ENCODE peak calls at places on chromosomes 2 and 18, in four cellular contexts. F is H1, L is IMR-90, Q is H9. J is an unnamed sample.
A peak's percentile ranks its signal among the peaks of the same experiment; 100 is the strongest.

GRCh38 chr2:233846387-233847247 is 7.7 kb downstream of the HJURP start:
- DNase-seq in F (no peak), L (no peak), Q (no peak), J (no peak)

GRCh38 chr2:233453916-233454315 is 99.6 kb downstream of the DGKD start:
- DNase-seq in F (no peak), L (no peak), Q (no peak), J (no peak)

GRCh38 chr2:156918410-156918809 is 339.1 kb upstream of the GALNT5 start:
- DNase-seq in F (peak; percentile 13), L (peak; percentile 18), Q (no peak), J (peak; percentile 90)

GRCh38 chr2:165016772-165017411 is 61.6 kb upstream of the SLC38A11 start:
- DNase-seq in F (no peak), L (peak; percentile 65), Q (peak; percentile 46), J (peak; percentile 73)

GRCh38 chr2:135853401-135853800 is 16.4 kb upstream of the LCT start:
- DNase-seq in F (no peak), L (no peak), Q (no peak), J (no peak)

GRCh38 chr2:238700122-238700457 is 147.8 kb upstream of the TWIST2 start:
- DNase-seq in F (no peak), L (peak; percentile 64), Q (no peak), J (no peak)

GRCh38 chr2:224331698-224332097 is 70.2 kb downstream of the FAM124B start:
- DNase-seq in F (no peak), L (no peak), Q (no peak), J (no peak)

GRCh38 chr2:189022002-189022401 is 47.8 kb downstream of the COL3A1 start:
- DNase-seq in F (no peak), L (peak; percentile 93), Q (no peak), J (no peak)

GRCh38 chr2:132701810-132702209 is 31.8 kb upstream of the LYPD1 start:
- DNase-seq in F (no peak), L (peak; percentile 77), Q (no peak), J (no peak)

GRCh38 chr18:73979742-73980141 is 167.9 kb downstream of the FBXO15 start:
- DNase-seq in F (no peak), L (peak; percentile 84), Q (no peak), J (peak; percentile 27)

GRCh38 chr18:68666316-68666715 is 48.6 kb downstream of the TMX3 start:
- DNase-seq in F (no peak), L (no peak), Q (no peak), J (no peak)

GRCh38 chr18:13218376-13219011 is at the start of gene LDLRAD4:
- DNase-seq in F (no peak), L (no peak), Q (peak; percentile 53), J (peak; percentile 60)

GRCh38 chr2:48902521-48902920 is 147.0 kb upstream of the LHCGR start:
- DNase-seq in F (no peak), L (no peak), Q (no peak), J (peak; percentile 46)

GRCh38 chr18:9788140-9788539 is 80.0 kb downstream of the RAB31 start:
- DNase-seq in F (no peak), L (no peak), Q (no peak), J (no peak)

GRCh38 chr2:181563101-181563692 is 93.7 kb downstream of the CERKL start:
- DNase-seq in F (no peak), L (no peak), Q (no peak), J (no peak)

GRCh38 chr2:28226558-28226957 is 166.1 kb upstream of the FOSL2 start:
- DNase-seq in F (no peak), L (no peak), Q (no peak), J (no peak)

GRCh38 chr18:62480927-62481326 is 41.9 kb upstream of the ZCCHC2 start:
- DNase-seq in F (no peak), L (no peak), Q (no peak), J (no peak)
- H3K56ac ChIP-seq in F (no peak overlapping the region), L (no peak overlapping the region), Q (no peak overlapping the region), J (no peak overlapping the region)

DNA sequence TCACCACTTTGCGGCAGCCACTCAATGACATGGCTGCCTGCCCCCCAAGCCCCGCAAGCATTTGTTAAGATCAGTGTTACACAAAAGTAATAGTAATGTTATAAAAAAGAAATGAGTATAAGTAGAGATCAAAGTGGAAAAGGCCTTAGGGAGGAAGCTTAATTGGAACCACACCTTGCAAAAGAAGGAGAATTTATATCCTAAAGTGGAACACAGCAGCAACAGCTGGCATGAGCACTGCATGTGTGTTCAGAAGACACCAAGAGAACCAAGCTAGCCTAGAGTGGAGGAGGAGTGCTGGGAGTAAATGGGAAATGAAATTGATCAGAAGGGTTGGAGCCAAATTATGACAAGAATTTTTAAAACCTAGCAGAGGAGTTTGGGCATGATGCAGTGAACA is 73.1 kb upstream of the STK17B start:
- DNase-seq in F (no peak), L (no peak), Q (no peak), J (no peak)
- H2BK15ac ChIP-seq in F (no peak overlapping the region), L (peak overlapping the region; percentile 84), Q (no peak overlapping the region), J (no peak overlapping the region)

GRCh38 chr2:217706513-217706912 is 296.3 kb downstream of the TNS1 start:
- DNase-seq in F (no peak), L (no peak), Q (no peak), J (no peak)

GRCh38 chr2:217707116-217707742 is 295.6 kb downstream of the TNS1 start:
- DNase-seq in F (no peak), L (peak; percentile 56), Q (no peak), J (peak; percentile 17)

GRCh38 chr2:217703999-217704398 is 298.8 kb downstream of the TNS1 start:
- DNase-seq in F (no peak), L (no peak), Q (no peak), J (no peak)

GRCh38 chr2:217705461-217705860 is 297.3 kb downstream of the TNS1 start:
- DNase-seq in F (no peak), L (peak; percentile 25), Q (no peak), J (no peak)

GRCh38 chr2:217706095-217706494 is 296.7 kb downstream of the TNS1 start:
- DNase-seq in F (no peak), L (no peak), Q (no peak), J (no peak)
- H3K56ac ChIP-seq in F (no peak overlapping the region), L (no peak overlapping the region), Q (no peak overlapping the region), J (no peak overlapping the region)

GRCh38 chr2:20526666-20527065 is 79.8 kb downstream of the RHOB start:
- DNase-seq in F (no peak), L (no peak), Q (no peak), J (no peak)
- H2BK15ac ChIP-seq in F (no peak overlapping the region), L (no peak overlapping the region), Q (no peak overlapping the region), J (no peak overlapping the region)

DNA sequence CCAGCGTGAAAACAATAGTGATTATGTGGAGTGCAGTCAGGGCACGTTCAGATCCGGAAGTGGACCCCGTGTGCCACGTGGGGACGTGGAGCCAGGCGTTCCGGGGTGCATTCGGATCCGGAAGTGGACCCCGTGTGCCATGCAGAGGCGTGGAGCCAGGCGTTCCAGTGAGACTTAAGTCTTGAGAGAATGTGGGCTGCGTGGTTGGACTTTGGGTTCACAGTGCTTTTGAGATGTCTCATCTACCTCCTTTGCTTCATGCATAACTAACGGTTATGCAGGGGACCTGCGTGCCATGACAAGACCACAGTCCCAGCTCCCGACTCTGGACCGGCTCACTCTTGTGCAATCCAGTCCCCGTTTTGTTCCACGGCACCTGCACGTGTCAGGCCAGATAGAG is 28.8 kb downstream of the CTDP1 start:
- DNase-seq in F (no peak), L (no peak), Q (no peak), J (no peak)
- H3K56ac ChIP-seq in F (no peak overlapping the region), L (no peak overlapping the region), Q (no peak overlapping the region), J (no peak overlapping the region)

GRCh38 chr2:239833728-239834109 is 191.4 kb downstream of the NDUFA10 start:
- DNase-seq in F (no peak), L (no peak), Q (peak; percentile 10), J (no peak)

GRCh38 chr2:239832101-239832994 is 192.8 kb downstream of the NDUFA10 start:
- DNase-seq in F (no peak), L (no peak), Q (peak; percentile 19), J (no peak)

GRCh38 chr2:239831272-239831731 is 193.8 kb downstream of the NDUFA10 start:
- DNase-seq in F (peak; percentile 21), L (no peak), Q (peak; percentile 67), J (peak; percentile 85)

GRCh38 chr2:239834143-239834542 is 191.0 kb downstream of the NDUFA10 start:
- DNase-seq in F (no peak), L (no peak), Q (no peak), J (no peak)

GRCh38 chr2:239832995-239833727 is 192.0 kb downstream of the NDUFA10 start:
- DNase-seq in F (no peak), L (no peak), Q (peak; percentile 12), J (no peak)
- H2BK15ac ChIP-seq in F (no peak overlapping the region), L (no peak overlapping the region), Q (no peak overlapping the region), J (no peak overlapping the region)